ENCODE peak calls at places on chromosome 9, in four cellular contexts. T is mammary epithelial cell, D is endothelial cell of umbilical vein, W is HepG2. J is an unnamed sample. For H3K9me3, the result is how much of the 10 kb centered on the place peaks cover.

GRCh38 chr9:738209-738915 is 103.1 kb upstream of the DMRT1 start:
- DNase-seq in D (no peak), W (no peak), T (peak), J (no peak)

GRCh38 chr9:2787065-2787464 is 56.8 kb downstream of the PUM3 start:
- DNase-seq in T (peak), D (no peak), W (no peak), J (no peak)

GRCh38 chr9:118729981-118730380 is 639.3 kb downstream of the BRINP1 start:
- DNase-seq in T (no peak), D (no peak), W (no peak), J (no peak)

GRCh38 chr9:68706579-68707201 is 1.6 kb downstream of the PIP5K1B start:
- DNase-seq in W (no peak), T (no peak), D (no peak), J (no peak)

GRCh38 chr9:90795879-90796317 is 5.7 kb upstream of the SYK start:
- DNase-seq in D (no peak), W (no peak), T (no peak), J (no peak)

GRCh38 chr9:121222524-121223171 is 21.0 kb upstream of the RAB14 start:
- DNase-seq in W (peak), D (peak), T (peak), J (no peak)

GRCh38 chr9:131833906-131834305 is 94.0 kb upstream of the RAPGEF1 start:
- DNase-seq in T (peak), W (no peak), D (no peak), J (no peak)

GRCh38 chr9:79975471-79976316 is 403.9 kb downstream of the TLE4 start:
- DNase-seq in D (no peak), T (no peak), W (no peak), J (no peak)

GRCh38 chr9:110578896-110579752 is at the start of gene SVEP1:
- DNase-seq in T (peak), W (no peak), D (peak), J (peak)

GRCh38 chr9:136087741-136088480 is 7.2 kb downstream of the NACC2 start:
- DNase-seq in W (no peak), T (no peak), D (no peak), J (no peak)

GRCh38 chr9:19935422-19935821 is 146.6 kb upstream of the SLC24A2 start:
- DNase-seq in W (no peak), D (no peak), T (no peak), J (peak)

GRCh38 chr9:35051069-35051967 is 21.1 kb downstream of the VCP start:
- DNase-seq in W (peak), D (peak), T (peak), J (peak)

GRCh38 chr9:98314381-98315066 is 59.1 kb upstream of the TBC1D2 start:
- DNase-seq in W (no peak), D (no peak), T (peak), J (peak)

GRCh38 chr9:108937561-108938305 is 3.5 kb downstream of the ABITRAM start:
- DNase-seq in W (no peak), D (no peak), T (no peak), J (no peak)

GRCh38 chr9:113523421-113524141 is 60.1 kb downstream of the RGS3 start:
- DNase-seq in T (no peak), D (peak), W (no peak), J (no peak)

GRCh38 chr9:69877852-69878507 is 57.4 kb downstream of the CFAP95 start:
- DNase-seq in W (peak), D (peak), T (peak), J (no peak)

GRCh38 chr9:2016411-2017208 is 1.5 kb downstream of the SMARCA2 start:
- DNase-seq in T (peak), W (peak), D (peak), J (peak)

GRCh38 chr9:128494108-128494742 is 10.3 kb upstream of the GLE1 start:
- DNase-seq in D (peak), W (no peak), T (no peak), J (no peak)

GRCh38 chr9:109766351-109766750 is 13.6 kb upstream of the PALM2AKAP2 start:
- DNase-seq in T (peak), W (no peak), D (no peak), J (no peak)

GRCh38 chr9:18638448-18639249 is 164.7 kb downstream of the ADAMTSL1 start:
- DNase-seq in W (no peak), D (no peak), T (no peak), J (no peak)

GRCh38 chr9:131012396-131012917 is 3.5 kb downstream of the LAMC3 start:
- DNase-seq in W (no peak), D (no peak), T (no peak), J (peak)

DNA sequence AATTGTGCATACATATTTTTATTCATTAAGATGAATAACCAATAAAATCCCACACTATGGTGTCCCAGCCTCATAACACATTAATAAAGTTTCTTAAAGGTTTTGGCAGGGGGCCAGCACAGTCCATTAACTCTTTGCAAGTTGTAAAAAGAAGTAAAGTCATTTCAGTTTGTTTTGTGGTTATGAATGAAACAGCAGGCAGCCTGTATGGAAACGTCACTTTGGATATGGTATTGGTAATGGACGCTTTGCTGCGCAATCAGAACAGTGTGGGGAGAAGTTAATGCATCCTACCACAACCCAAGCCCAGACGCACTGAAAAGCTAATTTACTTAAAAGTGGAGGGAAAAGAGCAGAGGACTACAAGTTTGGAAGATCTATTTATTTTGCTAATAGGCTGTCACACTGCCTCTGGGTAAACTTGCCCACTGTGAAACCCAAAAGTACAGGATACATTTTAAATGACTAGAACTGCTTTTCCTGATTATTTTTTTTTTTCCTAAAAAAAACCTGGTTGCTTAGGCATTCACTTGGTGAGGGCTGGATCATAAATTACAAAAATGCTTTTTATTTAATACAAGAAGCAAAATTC is 104.4 kb downstream of the NFIB start:
- DNase-seq in W (no peak), D (no peak), T (no peak), J (no peak)
- H3K9ac ChIP-seq in W (no peak), D (no peak), T (no peak), J (no peak)

GRCh38 chr9:124394596-124394995 is 20.6 kb downstream of the PSMB7 start:
- DNase-seq in D (no peak), W (no peak), T (no peak), J (no peak)
- TF ChIP-seq CTCF in D (no peak), W (peak), T (no peak), J (peak)

GRCh38 chr9:103319979-103320378 is 324.8 kb downstream of the CYLC2 start:
- DNase-seq in D (no peak), T (no peak), W (no peak), J (no peak)
- H3K9me3 ChIP-seq in D (under half), T (under half), W (under half), J (under half)

GRCh38 chr9:137534256-137535119 is 15.7 kb downstream of the PNPLA7 start:
- DNase-seq in T (peak), D (peak), W (peak), J (peak)
- H3K9ac ChIP-seq in T (no peak), D (no peak), W (peak), J (no peak)